ENCODE peak calls at places on chromosomes 12 and 14, in nine cellular contexts. I is activated CD4-positive, alpha-beta T cell treated with anti-CD3 and anti-CD28 coated beads, Interleukin-2, amount 50 U/mL, for 4 hours; Z is glutamatergic neuron; E is AG09309; W is ecto neural progenitor cell; R is tibial artery; V is progenitor cell of endocrine pancreas; A is psoas muscle; Q is OCI-LY7. F is an unnamed sample.
A peak's percentile ranks its signal among the peaks of the same experiment; 100 is the strongest.

GRCh38 chr12:84512751-84513150 is 399.8 kb downstream of the SLC6A15 start:
- DNase-seq in I (no peak), Z (no peak), E (peak; percentile 4), W (no peak), R (no peak), V (no peak), A (no peak), Q (no peak), F (no peak)

GRCh38 chr14:52711666-52712065 is 4.7 kb downstream of the PSMC6 start:
- DNase-seq in I (no peak), Z (no peak), E (no peak), W (no peak), R (no peak), V (no peak), A (no peak), Q (no peak), F (no peak)

GRCh38 chr12:13181375-13182070 is 15.0 kb upstream of the EMP1 start:
- DNase-seq in I (no peak), Z (no peak), E (no peak), W (peak; percentile 29), R (no peak), V (no peak), A (no peak), Q (no peak), F (no peak)

GRCh38 chr12:88663001-88663400 is 82.7 kb upstream of the KITLG start:
- DNase-seq in I (no peak), Z (no peak), E (no peak), W (no peak), R (no peak), V (no peak), A (no peak), Q (no peak), F (no peak)

GRCh38 chr14:21711360-21711961 is 37.8 kb upstream of the OR4E1 start:
- DNase-seq in I (no peak), Z (no peak), E (no peak), W (no peak), R (no peak), V (no peak), A (no peak), Q (peak; percentile 59), F (no peak)

GRCh38 chr12:72277415-72277814 is 5.2 kb downstream of the TRHDE start:
- DNase-seq in I (no peak), Z (no peak), E (no peak), W (no peak), R (no peak), V (no peak), A (no peak), Q (no peak), F (no peak)

GRCh38 chr12:64051057-64051456 is 171.0 kb downstream of the KICS2 start:
- DNase-seq in I (no peak), Z (no peak), E (no peak), W (no peak), R (no peak), V (no peak), A (no peak), Q (no peak), F (no peak)

GRCh38 chr12:2039034-2039433 is 13.8 kb upstream of the CACNA1C start:
- DNase-seq in I (no peak), Z (no peak), E (no peak), W (no peak), R (no peak), V (no peak), A (no peak), Q (no peak), F (no peak)

GRCh38 chr12:14776236-14776959 is 26.9 kb downstream of the WBP11 start:
- DNase-seq in I (no peak), Z (no peak), E (no peak), W (no peak), R (no peak), V (no peak), A (no peak), Q (peak; percentile 41), F (no peak)

GRCh38 chr14:61033024-61033423 is 52.0 kb downstream of the SLC38A6 start:
- DNase-seq in I (no peak), Z (no peak), E (peak; percentile 37), W (no peak), R (no peak), V (no peak), A (no peak), Q (no peak), F (no peak)

GRCh38 chr12:27383429-27384260 is 51.0 kb downstream of the BMAL2 start:
- DNase-seq in I (peak; percentile 35), Z (peak; percentile 84), E (peak; percentile 71), W (peak; percentile 86), R (peak; percentile 84), V (peak; percentile 72), A (peak; percentile 64), Q (peak; percentile 68), F (peak; percentile 40)

GRCh38 chr12:72323881-72324280 is 51.7 kb downstream of the TRHDE start:
- DNase-seq in I (no peak), Z (no peak), E (peak; percentile 8), W (no peak), R (no peak), V (no peak), A (no peak), Q (no peak), F (no peak)

GRCh38 chr14:79253576-79253975 is 957.7 kb downstream of the DIO2 start:
- DNase-seq in I (no peak), Z (no peak), E (no peak), W (no peak), R (no peak), V (no peak), A (no peak), Q (no peak), F (no peak)

GRCh38 chr12:76820888-76821482 is 57.1 kb downstream of the ZDHHC17 start:
- DNase-seq in I (no peak), Z (peak; percentile 24), E (no peak), W (peak; percentile 56), R (no peak), V (no peak), A (no peak), Q (peak; percentile 3), F (no peak)

GRCh38 chr12:127191124-127191523 is 1075.8 kb upstream of the TMEM132C start:
- DNase-seq in I (no peak), Z (no peak), E (no peak), W (no peak), R (no peak), V (no peak), A (no peak), Q (no peak), F (no peak)

GRCh38 chr14:30227871-30228270 is 300.2 kb upstream of the PRKD1 start:
- DNase-seq in I (no peak), Z (no peak), E (no peak), W (no peak), R (peak; percentile 43), V (no peak), A (peak; percentile 35), Q (no peak), F (no peak)

GRCh38 chr14:32985881-32986280 is 47.2 kb downstream of the NPAS3 start:
- DNase-seq in I (no peak), Z (no peak), E (no peak), W (no peak), R (no peak), V (no peak), A (no peak), Q (no peak), F (no peak)

GRCh38 chr12:114311966-114312365 is 94.0 kb downstream of the TBX5 start:
- DNase-seq in I (no peak), Z (no peak), E (peak; percentile 47), W (no peak), R (no peak), V (no peak), A (peak; percentile 13), Q (no peak), F (no peak)

GRCh38 chr12:10673660-10674384 is at the start of gene STYK1:
- DNase-seq in I (peak; percentile 51), Z (peak; percentile 70), E (no peak), W (peak; percentile 83), R (peak; percentile 27), V (peak; percentile 86), A (peak; percentile 23), Q (peak; percentile 67), F (peak; percentile 39)

GRCh38 chr12:16604853-16605252 is 1.1 kb downstream of the LMO3 start:
- DNase-seq in I (no peak), Z (peak; percentile 29), E (no peak), W (peak; percentile 73), R (no peak), V (no peak), A (no peak), Q (no peak), F (no peak)

GRCh38 chr12:115135800-115136211 is 451.8 kb upstream of the TBX3 start:
- DNase-seq in I (no peak), Z (no peak), E (no peak), W (no peak), R (peak; percentile 54), V (no peak), A (peak; percentile 19), Q (no peak), F (no peak)

GRCh38 chr14:104888489-104889373 is 23.7 kb downstream of the CEP170B start:
- DNase-seq in I (no peak), Z (peak; percentile 18), E (no peak), W (no peak), R (no peak), V (no peak), A (peak; percentile 10), Q (no peak), F (no peak)

GRCh38 chr12:46965137-46965536 is 114.3 kb upstream of the PCED1B start:
- DNase-seq in I (no peak), Z (no peak), E (no peak), W (no peak), R (no peak), V (no peak), A (no peak), Q (no peak), F (no peak)

GRCh38 chr12:124821252-124822200 is 42.1 kb downstream of the SCARB1 start:
- DNase-seq in I (no peak), Z (no peak), E (no peak), W (no peak), R (no peak), V (no peak), A (no peak), Q (no peak), F (no peak)

GRCh38 chr12:4809449-4810218 is 89.4 kb downstream of the GALNT8 start:
- DNase-seq in I (no peak), Z (peak; percentile 78), E (no peak), W (peak; percentile 78), R (no peak), V (peak; percentile 50), A (peak; percentile 24), Q (no peak), F (no peak)

GRCh38 chr12:124309231-124309630 is 14.3 kb downstream of the RFLNA start:
- DNase-seq in I (no peak), Z (no peak), E (no peak), W (no peak), R (no peak), V (no peak), A (no peak), Q (no peak), F (no peak)

GRCh38 chr12:54404061-54405004 is 14.7 kb downstream of the ITGA5 start:
- DNase-seq in I (peak; percentile 55), Z (peak; percentile 77), E (no peak), W (peak; percentile 83), R (peak; percentile 75), V (peak; percentile 61), A (no peak), Q (peak; percentile 73), F (peak; percentile 43)

GRCh38 chr12:115224031-115224430 is 540.1 kb upstream of the TBX3 start:
- DNase-seq in I (no peak), Z (no peak), E (no peak), W (peak; percentile 56), R (no peak), V (no peak), A (no peak), Q (no peak), F (no peak)

GRCh38 chr12:89185889-89186288 is 166.4 kb downstream of the DUSP6 start:
- DNase-seq in I (no peak), Z (no peak), E (no peak), W (no peak), R (no peak), V (no peak), A (no peak), Q (no peak), F (no peak)

GRCh38 chr12:53990311-53991076 is 5.5 kb downstream of the HOXC10 start:
- DNase-seq in I (no peak), Z (no peak), E (no peak), W (no peak), R (no peak), V (no peak), A (no peak), Q (no peak), F (no peak)

GRCh38 chr12:116066381-116067230 is 210.9 kb downstream of the MED13L start:
- DNase-seq in I (peak; percentile 55), Z (peak; percentile 60), E (no peak), W (no peak), R (peak; percentile 33), V (peak; percentile 14), A (peak; percentile 24), Q (peak; percentile 62), F (peak; percentile 28)